ENCODE peak calls at places on chromosomes 13 and 19, in eight cellular contexts. V is neural progenitor cell, Y is breast epithelium, Z is A549, L is spleen, W is pancreas, I is psoas muscle, S is fibroblast of lung. E is an unnamed sample.
A peak's percentile ranks its signal among the peaks of the same experiment; 100 is the strongest.

GRCh38 chr19:31338069-31338767 is 11.0 kb downstream of the TSHZ3 start:
- DNase-seq in W (no peak), Y (no peak), L (no peak), V (peak; percentile 88), Z (peak; percentile 55), S (peak; percentile 60), I (peak; percentile 43), E (no peak)

GRCh38 chr13:94178625-94179244 is 300.7 kb downstream of the DCT start:
- DNase-seq in L (no peak), I (no peak), S (peak; percentile 18), Z (no peak), V (no peak), W (no peak), Y (no peak), E (no peak)

GRCh38 chr13:46908511-46908910 is 11.7 kb upstream of the HTR2A start:
- DNase-seq in Y (peak; percentile 34), I (no peak), W (no peak), V (no peak), Z (no peak), L (no peak), S (peak; percentile 84), E (no peak)

GRCh38 chr13:35818577-35819165 is 312.5 kb downstream of the DCLK1 start:
- DNase-seq in I (no peak), Z (no peak), L (no peak), Y (no peak), V (peak; percentile 58), S (peak; percentile 30), W (no peak), E (no peak)

GRCh38 chr19:10760268-10760944 is 42.5 kb downstream of the DNM2 start:
- DNase-seq in W (no peak), Y (no peak), V (no peak), S (peak; percentile 56), I (no peak), L (no peak), Z (no peak), E (no peak)

GRCh38 chr13:56861472-56861871 is 279.2 kb upstream of the PRR20A start:
- DNase-seq in Y (no peak), W (no peak), L (no peak), V (no peak), I (no peak), S (peak; percentile 29), Z (no peak), E (no peak)

GRCh38 chr13:30881191-30881651 is 24.9 kb upstream of the MEDAG start:
- DNase-seq in I (peak; percentile 65), Y (no peak), L (no peak), V (no peak), Z (no peak), S (peak; percentile 83), W (no peak), E (no peak)

GRCh38 chr13:78326608-78327007 is 276.7 kb downstream of the POU4F1 start:
- DNase-seq in Y (no peak), L (no peak), S (peak; percentile 35), Z (no peak), V (no peak), I (no peak), W (no peak), E (no peak)

GRCh38 chr19:38617283-38617763 is 430 bp downstream of the MAP4K1 start:
- DNase-seq in S (no peak), V (no peak), Y (no peak), W (peak; percentile 59), L (peak; percentile 74), I (no peak), Z (no peak), E (no peak)

GRCh38 chr13:97224544-97225324 is 2.6 kb downstream of the MBNL2 start:
- DNase-seq in S (peak; percentile 51), V (no peak), I (no peak), Y (peak; percentile 68), Z (no peak), L (no peak), W (peak; percentile 81), E (no peak)

GRCh38 chr13:98405107-98405571 is 171.8 kb downstream of the STK24 start:
- DNase-seq in S (peak; percentile 14), L (no peak), Z (no peak), I (no peak), V (peak; percentile 83), Y (no peak), W (no peak), E (no peak)

GRCh38 chr19:4553775-4554174 is 5.7 kb downstream of the SEMA6B start:
- DNase-seq in S (no peak), Y (no peak), I (no peak), Z (no peak), V (no peak), W (no peak), L (no peak), E (no peak)

GRCh38 chr13:47661076-47661475 is 340.0 kb downstream of the SUCLA2 start:
- DNase-seq in L (no peak), Y (no peak), V (no peak), I (no peak), S (peak; percentile 71), Z (no peak), W (no peak), E (no peak)

GRCh38 chr13:43261018-43261417 is 237.6 kb downstream of the DNAJC15 start:
- DNase-seq in L (no peak), S (peak; percentile 81), I (no peak), Y (no peak), W (no peak), Z (no peak), V (no peak), E (no peak)

GRCh38 chr13:79246575-79246949 is 159.5 kb downstream of the RBM26 start:
- DNase-seq in S (no peak), I (no peak), W (no peak), L (no peak), V (no peak), Y (no peak), Z (no peak), E (no peak)

GRCh38 chr19:50379602-50380001 is 3.3 kb downstream of the NR1H2 start:
- DNase-seq in Y (no peak), S (no peak), L (peak; percentile 71), Z (no peak), V (no peak), I (no peak), W (no peak), E (no peak)

GRCh38 chr19:3857449-3858003 is 11.3 kb downstream of the ZFR2 start:
- DNase-seq in L (peak; percentile 77), V (no peak), S (no peak), I (no peak), Z (no peak), Y (no peak), W (no peak), E (no peak)

DNA sequence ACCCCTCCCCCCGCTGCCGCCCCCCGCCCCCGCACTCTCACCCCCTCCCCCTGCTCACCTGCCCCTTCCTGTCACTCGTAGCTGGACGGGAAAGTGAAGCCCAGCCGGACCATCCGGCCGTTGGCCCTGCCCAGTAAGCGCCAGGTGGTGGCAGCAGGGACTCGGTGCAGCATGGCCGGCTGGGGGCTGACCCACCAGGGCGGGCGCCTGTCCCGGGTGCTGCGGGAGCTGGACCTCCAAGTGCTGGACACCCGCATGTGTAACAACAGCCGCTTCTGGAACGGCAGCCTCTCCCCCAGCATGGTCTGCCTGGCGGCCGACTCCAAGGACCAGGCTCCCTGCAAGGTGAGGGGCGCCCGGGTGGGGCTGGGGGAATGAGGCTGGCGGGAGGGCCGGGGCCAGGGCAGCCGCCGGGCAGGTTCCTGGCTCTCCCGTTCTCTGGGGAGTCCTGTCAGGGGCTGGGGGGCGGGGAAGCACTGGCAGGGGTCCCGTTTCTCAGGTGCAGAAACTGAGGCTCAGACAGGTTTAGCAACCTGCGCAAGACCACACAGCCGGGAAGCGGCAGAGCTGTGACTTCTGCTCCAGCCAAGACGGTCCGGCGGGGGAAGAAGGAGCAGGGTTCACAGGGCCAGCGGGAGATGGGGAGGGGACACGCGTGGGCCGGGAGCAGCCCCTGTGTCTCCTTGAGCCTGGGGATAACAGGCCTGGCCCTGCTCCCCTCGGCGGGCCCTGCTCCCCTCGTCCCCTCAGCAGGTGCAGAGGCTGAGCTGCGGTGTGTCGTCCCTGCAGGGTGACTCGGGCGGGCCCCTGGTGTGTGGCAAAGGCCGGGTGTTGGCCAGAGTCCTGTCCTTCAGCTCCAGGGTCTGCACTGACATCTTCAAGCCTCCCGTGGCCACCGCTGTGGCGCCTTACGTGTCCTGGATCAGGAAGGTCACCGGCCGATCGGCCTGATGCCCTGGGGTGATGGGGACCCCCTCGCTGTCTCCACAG is 5.3 kb downstream of the GZMM start:
- DNase-seq in I (no peak), Y (no peak), S (no peak), W (no peak), Z (no peak), V (no peak), L (no peak), E (no peak)
- TF ChIP-seq CTCF in I (no peak), Y (no peak), S (no peak), W (no peak), Z (no peak), V (no peak), L (no peak), E (no peak)

GRCh38 chr19:8367327-8368001 is 3.5 kb downstream of the ANGPTL4 start:
- DNase-seq in V (peak; percentile 68), W (peak; percentile 98), Z (no peak), I (peak; percentile 96), L (peak; percentile 78), Y (peak; percentile 96), S (peak; percentile 93), E (peak; percentile 87)
- H3K4me3 ChIP-seq in V (peak overlapping the region; percentile 10), W (peak overlapping the region; percentile 93), Z (peak overlapping the region; percentile 25), I (peak overlapping the region; percentile 84), L (no peak overlapping the region), Y (peak overlapping the region; percentile 99), S (peak overlapping the region; percentile 25), E (no peak overlapping the region)

GRCh38 chr19:46661735-46662592 is 982 bp upstream of the DACT3 start:
- DNase-seq in S (peak; percentile 84), Y (peak; percentile 85), V (peak; percentile 94), I (peak; percentile 84), W (peak; percentile 79), Z (peak; percentile 96), L (peak; percentile 91), E (peak; percentile 90)
- H3K27ac ChIP-seq in S (peak overlapping the region; percentile 70), Y (peak overlapping the region; percentile 83), V (peak overlapping the region; percentile 47), I (peak overlapping the region; percentile 67), W (no peak overlapping the region), Z (no peak overlapping the region), L (peak overlapping the region; percentile 18), E (peak overlapping the region; percentile 44)

GRCh38 chr19:2724148-2724557 is 3.0 kb upstream of the DIRAS1 start:
- DNase-seq in Z (no peak), L (no peak), I (no peak), S (no peak), W (no peak), Y (no peak), V (no peak), E (no peak)
- TF ChIP-seq CTCF in Z (no peak), L (no peak), I (no peak), S (peak; percentile 6), W (no peak), Y (no peak), V (peak; percentile 22), E (no peak)